ENCODE peak calls at places on chromosomes 16 and 17, in five cellular contexts. T is HT-29; J is stimulated activated CD8-positive, alpha-beta memory T cell treated with anti-CD3 and anti-CD28 coated beads, Interleukin-4, amount 100 ng/mL, for 1 hour; E is activated effector memory CD4-positive, alpha-beta T cell treated with Interleukin-2 at 50 U/mL for 16 hours; A is NCI-H226. V is an unnamed sample.

GRCh38 chr16:79295746-79296145 is 304.8 kb downstream of the MAF start:
- DNase-seq in J (no peak), E (no peak), T (no peak), A (no peak), V (no peak)

GRCh38 chr17:72525225-72525988 is 404.6 kb downstream of the SOX9 start:
- DNase-seq in A (no peak), E (no peak), J (no peak), T (peak; percentile 58), V (no peak)

GRCh38 chr17:30433514-30433913 is 43.7 kb upstream of the GOSR1 start:
- DNase-seq in E (no peak), A (peak; percentile 82), J (no peak), T (peak; percentile 69), V (no peak)

GRCh38 chr16:57893559-57894389 is 77.2 kb downstream of the CNGB1 start:
- DNase-seq in A (peak; percentile 93), E (no peak), J (no peak), T (peak; percentile 60), V (no peak)

GRCh38 chr16:84841787-84842300 is 22.1 kb downstream of the CRISPLD2 start:
- DNase-seq in J (no peak), E (no peak), T (peak; percentile 80), A (no peak), V (no peak)

GRCh38 chr16:85752511-85753420 is 1.9 kb upstream of the C16orf74 start:
- DNase-seq in E (no peak), A (no peak), T (no peak), J (no peak), V (no peak)

GRCh38 chr16:68636064-68636551 is 9.0 kb upstream of the CDH3 start:
- DNase-seq in E (no peak), T (peak; percentile 11), A (peak; percentile 70), J (no peak), V (no peak)

GRCh38 chr17:40190197-40191021 is 13.1 kb downstream of the RAPGEFL1 start:
- DNase-seq in T (no peak), E (no peak), A (no peak), J (no peak), V (peak; percentile 52)

GRCh38 chr16:30474062-30474452 is 1.5 kb downstream of the ITGAL start:
- DNase-seq in A (no peak), T (no peak), J (no peak), E (no peak), V (no peak)

GRCh38 chr17:55086635-55087058 is 118.1 kb downstream of the STXBP4 start:
- DNase-seq in T (no peak), J (no peak), E (no peak), A (peak; percentile 40), V (no peak)

GRCh38 chr17:39738568-39738901 is 797 bp downstream of the GRB7 start:
- DNase-seq in E (peak; percentile 14), J (peak; percentile 21), A (peak; percentile 70), T (peak; percentile 76), V (peak; percentile 78)

GRCh38 chr17:75338335-75338734 is 49.1 kb upstream of the SLC25A19 start:
- DNase-seq in T (no peak), J (no peak), E (no peak), A (no peak), V (no peak)

GRCh38 chr16:51085271-51085670 is 65.8 kb downstream of the SALL1 start:
- DNase-seq in J (no peak), T (no peak), E (no peak), A (no peak), V (no peak)

GRCh38 chr16:78240459-78241222 is 141.2 kb downstream of the WWOX start:
- DNase-seq in A (peak; percentile 4), T (peak; percentile 63), E (no peak), J (no peak), V (no peak)

GRCh38 chr17:80034977-80035686 is 540 bp downstream of the TBC1D16 start:
- DNase-seq in J (peak; percentile 8), E (peak; percentile 20), T (peak; percentile 28), A (no peak), V (peak; percentile 46)

V was measured in stimulated activated naive CD8-positive, alpha-beta T cell treated with anti-CD3 and anti-CD28 coated beads, Interleukin-15, Interleukin-2, amounts not matched to agents 100 U/mL and 50 U/mL, for 24 hours.